ENCODE peak calls at places on chromosomes 2 and 18, in nine cellular contexts. R, C, N, U, S, H, F, K and B are unnamed samples.

GRCh38 chr18:70261141-70261788 is 27.6 kb upstream of the SOCS6 start:
- DNase-seq in C (no peak), H (no peak), F (no peak), U (peak; percentile 12), N (no peak), K (no peak), R (no peak), S (no peak), B (no peak)

GRCh38 chr2:205139822-205140612 is 542.3 kb upstream of the NRP2 start:
- DNase-seq in F (no peak), U (peak; percentile 63), N (no peak), K (no peak), S (no peak), R (no peak), H (peak; percentile 53), C (no peak), B (no peak)

GRCh38 chr2:217064234-217065103 is 204.6 kb upstream of the TNP1 start:
- DNase-seq in S (no peak), R (no peak), C (no peak), N (no peak), U (no peak), K (no peak), F (no peak), H (peak; percentile 42), B (no peak)

GRCh38 chr2:45494978-45495293 is 116.1 kb downstream of the SRBD1 start:
- DNase-seq in U (no peak), H (no peak), S (no peak), R (no peak), F (no peak), N (no peak), K (no peak), C (no peak), B (no peak)

GRCh38 chr2:128390256-128390990 is 71.8 kb upstream of the HS6ST1 start:
- DNase-seq in F (peak; percentile 6), S (no peak), N (no peak), R (no peak), C (no peak), H (no peak), K (no peak), U (no peak), B (no peak)

GRCh38 chr2:17083902-17084301 is 418.3 kb upstream of the CYRIA start:
- DNase-seq in U (peak; percentile 27), R (no peak), S (no peak), C (no peak), H (no peak), F (no peak), K (no peak), N (peak; percentile 25), B (no peak)

GRCh38 chr2:34419856-34420255 is 820.8 kb upstream of the FAM98A start:
- DNase-seq in C (no peak), F (no peak), H (no peak), R (no peak), U (no peak), N (no peak), S (no peak), K (no peak), B (no peak)

GRCh38 chr2:125516496-125517109 is 1139.4 kb upstream of the GYPC start:
- DNase-seq in H (peak; percentile 14), K (peak; percentile 3), N (no peak), R (peak; percentile 1), U (peak; percentile 2), S (no peak), F (no peak), C (peak; percentile 38), B (peak; percentile 27)

GRCh38 chr18:657998-658946 is 819 bp downstream of the TYMS start:
- DNase-seq in H (peak; percentile 90), U (peak; percentile 79), K (peak; percentile 88), N (peak; percentile 76), C (peak; percentile 83), F (peak; percentile 30), S (peak; percentile 81), R (peak; percentile 84), B (peak; percentile 82)

GRCh38 chr18:27276886-27277285 is 91.8 kb upstream of the CHST9 start:
- DNase-seq in H (no peak), S (no peak), U (no peak), K (no peak), N (no peak), C (no peak), F (no peak), R (no peak), B (no peak)

GRCh38 chr2:227192491-227192890 is 28.1 kb downstream of the COL4A3 start:
- DNase-seq in C (no peak), H (no peak), K (no peak), S (no peak), N (no peak), U (no peak), R (no peak), F (no peak), B (no peak)

GRCh38 chr18:12236934-12237832 is 17.0 kb upstream of the CIDEA start:
- DNase-seq in K (peak; percentile 77), H (peak; percentile 92), R (peak; percentile 36), F (peak; percentile 61), U (peak; percentile 52), N (peak; percentile 49), S (peak; percentile 81), C (peak; percentile 88), B (peak; percentile 86)

GRCh38 chr2:215435261-215435808 is 533 bp downstream of the FN1 start:
- DNase-seq in U (no peak), H (peak; percentile 75), R (no peak), K (peak; percentile 22), S (peak; percentile 6), F (no peak), N (peak; percentile 21), C (peak; percentile 48), B (peak; percentile 56)

GRCh38 chr18:35460719-35461118 is 37.0 kb downstream of the INO80C start:
- DNase-seq in H (no peak), S (no peak), U (no peak), F (no peak), R (peak; percentile 75), K (peak; percentile 35), N (no peak), C (no peak), B (no peak)

GRCh38 chr18:44238449-44238848 is 442.2 kb upstream of the SETBP1 start:
- DNase-seq in N (no peak), F (no peak), H (no peak), K (no peak), R (no peak), U (no peak), C (no peak), S (no peak), B (no peak)

GRCh38 chr2:224126001-224126400 is 86.9 kb upstream of the SERPINE2 start:
- DNase-seq in R (no peak), F (no peak), H (peak; percentile 15), U (no peak), S (no peak), K (no peak), N (no peak), C (no peak), B (no peak)